ENCODE peak calls at places on chromosomes 5 and 9, in five cellular contexts. One of them, this sample, is unnamed.

GRCh38 chr5:15391648-15392392 is 108.2 kb upstream of the FBXL7 start:
- DNase-seq in RWPE1: no peak
- DNase-seq in Panc1: no peak
- DNase-seq in ovary: no peak
- DNase-seq in heart left ventricle: no peak
- DNase-seq in this sample: no peak

GRCh38 chr9:91138760-91139159 is 223.0 kb downstream of the AUH start:
- DNase-seq in RWPE1: peak
- DNase-seq in heart left ventricle: no peak
- DNase-seq in ovary: no peak
- DNase-seq in Panc1: no peak
- DNase-seq in this sample: no peak

GRCh38 chr5:139676951-139677367 is 28.8 kb downstream of the CXXC5 start:
- DNase-seq in RWPE1: no peak
- DNase-seq in Panc1: no peak
- DNase-seq in heart left ventricle: no peak
- DNase-seq in ovary: no peak
- DNase-seq in this sample: no peak

GRCh38 chr9:13762209-13762608 is 482.7 kb upstream of the MPDZ start:
- DNase-seq in ovary: no peak
- DNase-seq in heart left ventricle: no peak
- DNase-seq in RWPE1: no peak
- DNase-seq in Panc1: no peak
- DNase-seq in this sample: no peak

GRCh38 chr5:112784726-112785125 is 47.0 kb downstream of the APC start:
- DNase-seq in ovary: no peak
- DNase-seq in heart left ventricle: no peak
- DNase-seq in Panc1: no peak
- DNase-seq in RWPE1: no peak
- DNase-seq in this sample: no peak

GRCh38 chr5:58842851-58843250 is 260.0 kb downstream of the RAB3C start:
- DNase-seq in Panc1: no peak
- DNase-seq in RWPE1: no peak
- DNase-seq in heart left ventricle: no peak
- DNase-seq in ovary: no peak
- DNase-seq in this sample: no peak

GRCh38 chr9:33649463-33649862 is 125.4 kb downstream of the ANKRD18B start:
- DNase-seq in ovary: no peak
- DNase-seq in Panc1: no peak
- DNase-seq in heart left ventricle: no peak
- DNase-seq in RWPE1: no peak
- DNase-seq in this sample: no peak

GRCh38 chr5:87845734-87846133 is 422.9 kb downstream of the TMEM161B start:
- DNase-seq in ovary: no peak
- DNase-seq in Panc1: no peak
- DNase-seq in RWPE1: no peak
- DNase-seq in heart left ventricle: no peak
- DNase-seq in this sample: no peak

GRCh38 chr5:95810305-95811125 is 12.0 kb downstream of the GLRX start:
- DNase-seq in ovary: no peak
- DNase-seq in Panc1: no peak
- DNase-seq in RWPE1: no peak
- DNase-seq in heart left ventricle: no peak
- DNase-seq in this sample: no peak

GRCh38 chr5:154287136-154287535 is 96.6 kb downstream of the GALNT10 start:
- DNase-seq in Panc1: no peak
- DNase-seq in RWPE1: peak
- DNase-seq in ovary: no peak
- DNase-seq in heart left ventricle: no peak
- DNase-seq in this sample: no peak

GRCh38 chr9:81086421-81086820 is 602.9 kb downstream of the TLE1 start:
- DNase-seq in RWPE1: no peak
- DNase-seq in Panc1: no peak
- DNase-seq in heart left ventricle: no peak
- DNase-seq in ovary: no peak
- DNase-seq in this sample: no peak

GRCh38 chr9:131951905-131952304 is 127.8 kb downstream of the MED27 start:
- DNase-seq in RWPE1: no peak
- DNase-seq in Panc1: no peak
- DNase-seq in heart left ventricle: peak
- DNase-seq in ovary: no peak
- DNase-seq in this sample: peak

GRCh38 chr9:131950487-131950886 is 129.2 kb downstream of the MED27 start:
- DNase-seq in ovary: no peak
- DNase-seq in heart left ventricle: no peak
- DNase-seq in Panc1: no peak
- DNase-seq in RWPE1: no peak
- DNase-seq in this sample: no peak

GRCh38 chr9:131951155-131951554 is 128.5 kb downstream of the MED27 start:
- DNase-seq in Panc1: no peak
- DNase-seq in ovary: no peak
- DNase-seq in RWPE1: no peak
- DNase-seq in heart left ventricle: no peak
- DNase-seq in this sample: no peak

GRCh38 chr9:131959056-131959455 is 120.6 kb downstream of the MED27 start:
- DNase-seq in heart left ventricle: no peak
- DNase-seq in RWPE1: no peak
- DNase-seq in ovary: no peak
- DNase-seq in Panc1: no peak
- DNase-seq in this sample: no peak

GRCh38 chr9:131954299-131954698 is 125.4 kb downstream of the MED27 start:
- DNase-seq in RWPE1: no peak
- DNase-seq in heart left ventricle: no peak
- DNase-seq in Panc1: no peak
- DNase-seq in ovary: no peak
- DNase-seq in this sample: no peak
- TF ChIP-seq CTCF in RWPE1: no peak
- TF ChIP-seq CTCF in heart left ventricle: no peak
- TF ChIP-seq CTCF in Panc1: peak
- TF ChIP-seq CTCF in ovary: no peak
- TF ChIP-seq CTCF in this sample: no peak

DNA sequence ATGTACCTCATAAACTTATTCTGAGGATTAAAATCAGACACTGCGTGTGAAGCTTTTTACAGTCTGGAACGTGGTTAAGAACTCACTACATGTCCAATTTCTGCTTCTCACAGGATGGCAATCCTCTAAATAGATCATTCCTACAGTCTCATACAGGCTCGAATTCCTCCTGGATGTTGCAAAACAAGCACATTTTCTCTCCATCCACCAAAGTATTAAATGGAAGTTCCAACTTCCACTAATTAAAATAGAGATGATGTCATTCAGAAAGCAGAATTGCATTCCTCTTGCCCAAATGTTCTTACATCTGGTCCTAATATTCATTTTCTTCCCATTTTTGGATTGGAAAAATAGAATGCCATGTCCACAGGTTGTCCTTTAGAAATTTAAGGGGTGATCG is 145.5 kb upstream of the PCA3 start:
- DNase-seq in Panc1: no peak
- DNase-seq in ovary: no peak
- DNase-seq in heart left ventricle: no peak
- DNase-seq in RWPE1: no peak
- DNase-seq in this sample: no peak
- H3K27ac ChIP-seq in Panc1: no peak
- H3K27ac ChIP-seq in ovary: no peak
- H3K27ac ChIP-seq in heart left ventricle: peak
- H3K27ac ChIP-seq in RWPE1: no peak
- H3K27ac ChIP-seq in this sample: no peak

DNA sequence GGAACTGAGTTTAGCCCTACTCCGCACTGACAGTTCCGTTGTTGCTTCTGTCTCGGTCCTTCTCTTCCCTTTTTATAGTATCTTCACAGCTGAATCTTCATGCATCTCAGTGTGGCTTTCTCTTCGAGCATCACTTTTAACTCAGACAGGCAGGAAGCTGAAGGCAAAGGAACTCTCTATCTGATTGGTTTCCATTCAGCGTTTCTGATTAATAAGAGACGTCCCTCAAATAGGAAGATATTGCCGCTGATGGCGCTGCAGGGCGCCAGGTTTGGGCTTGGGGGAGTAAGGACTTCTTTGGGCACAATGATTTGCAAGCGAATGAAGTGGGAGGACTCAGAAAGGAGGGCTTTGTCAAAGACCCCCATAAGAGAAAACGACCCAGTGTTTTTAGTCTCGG is at the start of gene CDH9:
- DNase-seq in Panc1: no peak
- DNase-seq in ovary: no peak
- DNase-seq in heart left ventricle: no peak
- DNase-seq in RWPE1: no peak
- DNase-seq in this sample: no peak
- TF ChIP-seq CTCF in Panc1: peak
- TF ChIP-seq CTCF in ovary: no peak
- TF ChIP-seq CTCF in heart left ventricle: no peak
- TF ChIP-seq CTCF in RWPE1: no peak
- TF ChIP-seq CTCF in this sample: no peak

GRCh38 chr5:25863811-25864210 is 1174.6 kb downstream of the CDH9 start:
- DNase-seq in ovary: no peak
- DNase-seq in heart left ventricle: no peak
- DNase-seq in Panc1: no peak
- DNase-seq in RWPE1: no peak
- DNase-seq in this sample: no peak
- H3K27ac ChIP-seq in ovary: no peak
- H3K27ac ChIP-seq in heart left ventricle: no peak
- H3K27ac ChIP-seq in Panc1: no peak
- H3K27ac ChIP-seq in RWPE1: no peak
- H3K27ac ChIP-seq in this sample: no peak

DNA sequence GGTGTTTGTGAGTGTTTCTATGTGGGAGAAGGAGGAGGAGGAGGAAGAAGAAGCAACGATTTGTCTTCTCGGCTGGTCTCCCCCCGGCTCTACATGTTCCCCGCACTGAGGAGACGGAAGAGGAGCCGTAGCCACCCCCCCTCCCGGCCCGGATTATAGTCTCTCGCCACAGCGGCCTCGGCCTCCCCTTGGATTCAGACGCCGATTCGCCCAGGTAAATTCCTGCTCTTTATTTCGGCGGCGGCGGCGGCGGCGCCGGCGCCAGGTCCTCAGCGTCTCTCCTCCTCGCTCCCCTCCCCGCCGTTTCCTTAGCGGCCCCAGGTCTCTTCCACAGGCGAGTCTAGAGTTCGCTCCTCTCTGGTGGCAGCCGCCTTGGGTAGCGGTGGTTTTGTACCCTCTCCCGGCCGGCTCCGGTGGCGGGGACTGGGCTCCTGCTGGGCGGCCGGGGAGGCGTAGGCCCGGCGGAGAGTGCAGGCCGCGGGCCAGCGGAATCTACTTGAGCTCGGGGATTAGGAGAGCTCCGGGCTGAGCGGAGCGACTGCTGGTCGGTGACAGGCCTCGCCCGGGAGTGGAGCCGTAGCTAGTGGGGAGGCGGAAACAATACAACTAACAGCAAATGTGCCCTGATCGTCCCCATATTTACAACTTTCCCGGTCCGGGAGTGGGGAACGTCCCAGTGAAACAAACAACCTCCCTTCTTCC is 547 bp downstream of the NIPBL start:
- DNase-seq in ovary: peak
- DNase-seq in heart left ventricle: peak
- DNase-seq in Panc1: no peak
- DNase-seq in RWPE1: peak
- DNase-seq in this sample: peak
- TF ChIP-seq CTCF in ovary: no peak
- TF ChIP-seq CTCF in heart left ventricle: no peak
- TF ChIP-seq CTCF in Panc1: no peak
- TF ChIP-seq CTCF in RWPE1: no peak
- TF ChIP-seq CTCF in this sample: no peak